ENCODE peak calls at places on chromosomes 4 and X, in eight cellular contexts. P is astrocyte, L is A549, W is tibial nerve, T is DND-41, S is GM23338, A is ovary, M is esophagus squamous epithelium. R is an unnamed sample.

GRCh38 chr4:175277816-175278215 is 359.7 kb downstream of the ADAM29 start:
- DNase-seq in W (no peak), P (no peak), T (no peak), L (no peak), M (no peak), A (no peak), S (peak; percentile 68), R (no peak)

GRCh38 chr4:20378181-20378580 is 126.5 kb downstream of the SLIT2 start:
- DNase-seq in L (no peak), M (no peak), W (no peak), T (no peak), A (no peak), S (no peak), P (no peak), R (no peak)

GRCh38 chrX:115449742-115450141 is 111.2 kb upstream of the PLS3 start:
- DNase-seq in P (peak; percentile 37), A (peak; percentile 75), M (no peak), S (no peak), W (peak; percentile 55), L (peak; percentile 3), T (no peak), R (no peak)

GRCh38 chrX:107542500-107542899 is 85.8 kb upstream of the PRPS1 start:
- DNase-seq in L (peak; percentile 18), W (no peak), A (no peak), P (peak; percentile 33), M (no peak), T (no peak), S (peak; percentile 71), R (no peak)

GRCh38 chr4:24730256-24731001 is 64.9 kb upstream of the SOD3 start:
- DNase-seq in M (no peak), A (peak; percentile 22), W (peak; percentile 15), P (peak; percentile 64), L (no peak), S (no peak), T (no peak), R (no peak)

GRCh38 chrX:45851434-45851991 is 650.8 kb upstream of the DIPK2B start:
- DNase-seq in L (peak; percentile 79), M (no peak), P (no peak), T (peak; percentile 75), W (no peak), S (peak; percentile 83), A (peak; percentile 25), R (peak; percentile 81)

GRCh38 chr4:123479944-123480343 is 83.3 kb downstream of the SPRY1 start:
- DNase-seq in M (no peak), L (peak; percentile 3), W (no peak), A (no peak), T (no peak), P (no peak), S (no peak), R (peak; percentile 31)

GRCh38 chrX:675279-675886 is 44.8 kb downstream of the SHOX start:
- DNase-seq in A (no peak), S (peak; percentile 31), M (no peak), P (no peak), L (no peak), T (no peak), W (no peak), R (no peak)

GRCh38 chr4:182425302-182425701 is 182.1 kb downstream of the TENM3 start:
- DNase-seq in A (no peak), T (no peak), P (no peak), L (no peak), M (no peak), W (no peak), S (no peak), R (no peak)

GRCh38 chrX:152927858-152928760 is 30.2 kb downstream of the ZNF185 start:
- DNase-seq in M (no peak), A (no peak), P (no peak), S (no peak), W (no peak), L (no peak), T (no peak), R (no peak)

GRCh38 chr4:97270051-97270450 is 873.2 kb downstream of the STPG2 start:
- DNase-seq in L (no peak), P (no peak), M (no peak), W (no peak), A (no peak), T (peak; percentile 56), S (no peak), R (no peak)

GRCh38 chr4:25413261-25413660 is 36.2 kb downstream of the ANAPC4 start:
- DNase-seq in A (no peak), L (no peak), S (no peak), T (no peak), M (no peak), P (no peak), W (no peak), R (no peak)

GRCh38 chr4:176236909-176237308 is 32.1 kb downstream of the ASB5 start:
- DNase-seq in M (no peak), P (peak; percentile 16), W (no peak), A (no peak), S (no peak), L (no peak), T (no peak), R (no peak)

GRCh38 chrX:25049347-25049746 is 33.6 kb upstream of the ARX start:
- DNase-seq in M (no peak), W (no peak), P (no peak), S (no peak), T (peak; percentile 30), L (peak; percentile 4), A (no peak), R (no peak)

GRCh38 chr4:100742045-100742444 is 224.2 kb upstream of the EMCN start:
- DNase-seq in T (no peak), M (no peak), S (peak; percentile 50), P (peak; percentile 50), L (peak; percentile 55), A (no peak), W (no peak), R (peak; percentile 40)

GRCh38 chr4:85149656-85150055 is 183.2 kb upstream of the WDFY3 start:
- DNase-seq in L (no peak), W (no peak), A (no peak), S (no peak), P (peak; percentile 20), T (no peak), M (no peak), R (peak; percentile 71)

GRCh38 chr4:85151349-85151748 is 184.9 kb upstream of the WDFY3 start:
- DNase-seq in W (no peak), M (no peak), S (no peak), A (no peak), P (no peak), T (no peak), L (no peak), R (no peak)

GRCh38 chr4:85152490-85152889 is 186.0 kb upstream of the WDFY3 start:
- DNase-seq in M (no peak), S (no peak), A (no peak), P (no peak), L (no peak), W (no peak), T (no peak), R (no peak)

GRCh38 chr4:85153221-85153620 is 186.7 kb upstream of the WDFY3 start:
- DNase-seq in S (no peak), T (no peak), W (no peak), A (no peak), M (no peak), L (no peak), P (no peak), R (no peak)

DNA sequence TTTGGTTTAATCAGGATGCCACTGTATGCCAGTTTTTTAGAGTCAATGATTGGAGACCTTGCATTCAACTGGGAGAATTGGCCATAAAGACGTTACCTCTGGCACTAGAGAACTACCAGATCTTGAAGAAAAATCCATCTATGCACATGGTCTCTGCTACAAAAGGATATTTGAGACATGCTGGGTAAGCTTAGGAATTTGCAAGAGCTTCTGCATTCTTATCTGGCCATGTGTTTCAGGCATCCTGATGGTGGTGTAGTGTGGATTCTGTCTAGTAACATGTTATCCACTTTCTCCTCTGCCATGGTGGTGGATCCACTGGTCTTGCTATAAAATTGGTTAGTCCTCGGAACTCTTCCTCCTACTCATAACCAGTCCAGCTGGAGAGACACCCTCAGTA is 185.3 kb upstream of the WDFY3 start:
- DNase-seq in P (no peak), W (no peak), A (no peak), L (no peak), M (no peak), S (no peak), T (no peak), R (no peak)
- TF ChIP-seq CTCF in P (no peak), W (no peak), A (no peak), L (no peak), M (no peak), S (no peak), T (no peak), R (no peak)

GRCh38 chr4:7237863-7238262 is 45.5 kb downstream of the SORCS2 start:
- DNase-seq in S (no peak), T (no peak), M (no peak), P (no peak), W (no peak), L (no peak), A (no peak), R (no peak)

GRCh38 chr4:7239844-7240243 is 47.5 kb downstream of the SORCS2 start:
- DNase-seq in A (no peak), P (no peak), L (no peak), M (no peak), S (no peak), T (no peak), W (no peak), R (no peak)

GRCh38 chr4:7236847-7237246 is 44.5 kb downstream of the SORCS2 start:
- DNase-seq in M (no peak), L (no peak), S (no peak), A (peak; percentile 47), T (no peak), W (no peak), P (no peak), R (no peak)

GRCh38 chr4:7239101-7239820 is 46.9 kb downstream of the SORCS2 start:
- DNase-seq in M (no peak), W (no peak), T (no peak), S (no peak), A (no peak), P (no peak), L (no peak), R (no peak)

GRCh38 chr4:7238300-7238960 is 46.1 kb downstream of the SORCS2 start:
- DNase-seq in L (peak; percentile 29), W (no peak), S (peak; percentile 61), M (no peak), T (no peak), P (no peak), A (no peak), R (no peak)
- H3K27ac ChIP-seq in L (no peak overlapping the region), W (no peak overlapping the region), S (no peak overlapping the region), M (no peak overlapping the region), T (no peak overlapping the region), P (no peak overlapping the region), A (no peak overlapping the region), R (no peak overlapping the region)

DNA sequence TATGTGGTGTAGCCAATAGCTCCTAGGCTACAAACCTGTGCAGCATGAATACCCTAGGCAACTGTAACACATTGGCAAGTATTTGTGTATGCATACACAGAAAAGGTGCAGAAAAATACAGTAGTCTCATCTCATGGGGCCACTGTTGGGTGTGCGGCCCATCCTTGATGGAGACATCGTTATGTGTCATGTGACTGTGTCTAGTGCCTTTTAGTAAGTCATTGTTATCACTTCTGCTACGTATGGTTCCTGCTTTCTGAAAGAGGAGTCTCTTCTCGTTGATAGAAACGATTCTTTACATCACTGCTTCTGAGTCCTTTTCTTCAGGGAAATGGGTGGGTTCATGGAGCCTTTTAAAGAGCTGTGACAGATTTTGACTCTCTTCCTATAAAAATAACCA is 10.4 kb upstream of the STK32B start:
- DNase-seq in P (no peak), W (no peak), A (no peak), S (no peak), T (no peak), M (no peak), L (no peak), R (no peak)
- H3K4me1 ChIP-seq in P (peaks cover 20% of the 10 kb centered on the region), W (peaks cover 11% of the 10 kb centered on the region), A (no peaks in the 10 kb centered on the region), S (no peaks in the 10 kb centered on the region), T (peaks cover 39% of the 10 kb centered on the region), M (peaks cover 4% of the 10 kb centered on the region), L (peaks cover 31% of the 10 kb centered on the region), R (peaks cover 31% of the 10 kb centered on the region)

GRCh38 chrX:106170318-106170717 is 2.2 kb downstream of the PWWP3B start:
- DNase-seq in W (peak; percentile 7), M (no peak), P (no peak), L (peak; percentile 10), A (peak; percentile 53), S (peak; percentile 11), T (no peak), R (no peak)
- TF ChIP-seq CTCF in W (no peak), M (peak; percentile 7), P (peak; percentile 58), L (no peak), A (peak; percentile 59), S (peak; percentile 42), T (no peak), R (peak; percentile 65)

R was measured in foreskin keratinocyte.